ENCODE peak calls at places on chromosomes 7 and 10, in eight cellular contexts. One of them, this sample, is unnamed.

GRCh38 chr10:69906425-69906824 is 104.7 kb downstream of the COL13A1 start:
- DNase-seq in effector CD4-positive, alpha-beta T cell: no peak
- DNase-seq in T-helper 9 cell: no peak
- DNase-seq in activated CD4-positive, alpha-beta T cell treated with anti-CD3 and anti-CD28 coated beads, Interleukin-2, amount 50 U/mL, for 48 hours: no peak
- DNase-seq in hypothalamus: no peak
- DNase-seq in fibroblast of lung: no peak
- DNase-seq in NCI-H1092 treated with DMSO at 0.1 percent for 48 hours: no peak
- DNase-seq in COR-L47: no peak
- DNase-seq in this sample: no peak

GRCh38 chr10:11197266-11197712 is 179.6 kb downstream of the CELF2 start:
- DNase-seq in NCI-H1092 treated with DMSO at 0.1 percent for 48 hours: no peak
- DNase-seq in T-helper 9 cell: no peak
- DNase-seq in fibroblast of lung: no peak
- DNase-seq in activated CD4-positive, alpha-beta T cell treated with anti-CD3 and anti-CD28 coated beads, Interleukin-2, amount 50 U/mL, for 48 hours: no peak
- DNase-seq in effector CD4-positive, alpha-beta T cell: no peak
- DNase-seq in hypothalamus: peak
- DNase-seq in COR-L47: no peak
- DNase-seq in this sample: no peak

GRCh38 chr7:95917622-95918021 is 145.3 kb downstream of the DYNC1I1 start:
- DNase-seq in fibroblast of lung: no peak
- DNase-seq in hypothalamus: no peak
- DNase-seq in T-helper 9 cell: no peak
- DNase-seq in COR-L47: no peak
- DNase-seq in NCI-H1092 treated with DMSO at 0.1 percent for 48 hours: no peak
- DNase-seq in effector CD4-positive, alpha-beta T cell: no peak
- DNase-seq in activated CD4-positive, alpha-beta T cell treated with anti-CD3 and anti-CD28 coated beads, Interleukin-2, amount 50 U/mL, for 48 hours: no peak
- DNase-seq in this sample: no peak

GRCh38 chr10:29590598-29591415 is 44.0 kb downstream of the SVIL start:
- DNase-seq in hypothalamus: peak
- DNase-seq in T-helper 9 cell: no peak
- DNase-seq in NCI-H1092 treated with DMSO at 0.1 percent for 48 hours: peak
- DNase-seq in fibroblast of lung: peak
- DNase-seq in activated CD4-positive, alpha-beta T cell treated with anti-CD3 and anti-CD28 coated beads, Interleukin-2, amount 50 U/mL, for 48 hours: no peak
- DNase-seq in COR-L47: no peak
- DNase-seq in effector CD4-positive, alpha-beta T cell: no peak
- DNase-seq in this sample: peak

GRCh38 chr10:132626019-132626760 is 88.6 kb downstream of the INPP5A start:
- DNase-seq in activated CD4-positive, alpha-beta T cell treated with anti-CD3 and anti-CD28 coated beads, Interleukin-2, amount 50 U/mL, for 48 hours: no peak
- DNase-seq in NCI-H1092 treated with DMSO at 0.1 percent for 48 hours: no peak
- DNase-seq in fibroblast of lung: no peak
- DNase-seq in hypothalamus: no peak
- DNase-seq in effector CD4-positive, alpha-beta T cell: no peak
- DNase-seq in COR-L47: no peak
- DNase-seq in T-helper 9 cell: no peak
- DNase-seq in this sample: no peak

GRCh38 chr7:366171-366916 is 76.4 kb downstream of the FOXL3 start:
- DNase-seq in hypothalamus: no peak
- DNase-seq in T-helper 9 cell: no peak
- DNase-seq in effector CD4-positive, alpha-beta T cell: no peak
- DNase-seq in COR-L47: no peak
- DNase-seq in activated CD4-positive, alpha-beta T cell treated with anti-CD3 and anti-CD28 coated beads, Interleukin-2, amount 50 U/mL, for 48 hours: no peak
- DNase-seq in NCI-H1092 treated with DMSO at 0.1 percent for 48 hours: no peak
- DNase-seq in fibroblast of lung: peak
- DNase-seq in this sample: no peak

GRCh38 chr7:43692582-43693373 is 36.5 kb downstream of the COA1 start:
- DNase-seq in hypothalamus: no peak
- DNase-seq in NCI-H1092 treated with DMSO at 0.1 percent for 48 hours: no peak
- DNase-seq in T-helper 9 cell: no peak
- DNase-seq in fibroblast of lung: no peak
- DNase-seq in effector CD4-positive, alpha-beta T cell: no peak
- DNase-seq in activated CD4-positive, alpha-beta T cell treated with anti-CD3 and anti-CD28 coated beads, Interleukin-2, amount 50 U/mL, for 48 hours: no peak
- DNase-seq in COR-L47: no peak
- DNase-seq in this sample: no peak

GRCh38 chr10:85548038-85548437 is 818.6 kb downstream of the GRID1 start:
- DNase-seq in effector CD4-positive, alpha-beta T cell: peak
- DNase-seq in fibroblast of lung: peak
- DNase-seq in NCI-H1092 treated with DMSO at 0.1 percent for 48 hours: peak
- DNase-seq in activated CD4-positive, alpha-beta T cell treated with anti-CD3 and anti-CD28 coated beads, Interleukin-2, amount 50 U/mL, for 48 hours: no peak
- DNase-seq in hypothalamus: peak
- DNase-seq in COR-L47: peak
- DNase-seq in T-helper 9 cell: peak
- DNase-seq in this sample: peak

GRCh38 chr7:56083150-56083785 is 9.5 kb downstream of the PHKG1 start:
- DNase-seq in NCI-H1092 treated with DMSO at 0.1 percent for 48 hours: peak
- DNase-seq in activated CD4-positive, alpha-beta T cell treated with anti-CD3 and anti-CD28 coated beads, Interleukin-2, amount 50 U/mL, for 48 hours: no peak
- DNase-seq in T-helper 9 cell: no peak
- DNase-seq in hypothalamus: no peak
- DNase-seq in COR-L47: peak
- DNase-seq in effector CD4-positive, alpha-beta T cell: no peak
- DNase-seq in fibroblast of lung: no peak
- DNase-seq in this sample: peak

GRCh38 chr10:124730790-124731189 is 13.4 kb downstream of the FAM53B start:
- DNase-seq in T-helper 9 cell: no peak
- DNase-seq in NCI-H1092 treated with DMSO at 0.1 percent for 48 hours: no peak
- DNase-seq in COR-L47: no peak
- DNase-seq in fibroblast of lung: no peak
- DNase-seq in hypothalamus: no peak
- DNase-seq in effector CD4-positive, alpha-beta T cell: no peak
- DNase-seq in activated CD4-positive, alpha-beta T cell treated with anti-CD3 and anti-CD28 coated beads, Interleukin-2, amount 50 U/mL, for 48 hours: no peak
- DNase-seq in this sample: no peak